ENCODE peak calls at places on chromosomes 7 and 10, in eight cellular contexts. One of them, this sample, is unnamed.

GRCh38 chr7:127708788-127709187 is 56.8 kb downstream of the SND1 start:
- DNase-seq in H1: peak
- DNase-seq in gastrocnemius medialis: peak
- DNase-seq in OCI-LY7: peak
- DNase-seq in PC-3: peak
- DNase-seq in adrenal gland: peak
- DNase-seq in fibroblast of lung: peak
- DNase-seq in left lung: peak
- DNase-seq in this sample: peak

GRCh38 chr10:48604408-48605263 is at the start of gene ARHGAP22:
- DNase-seq in gastrocnemius medialis: no peak
- DNase-seq in adrenal gland: no peak
- DNase-seq in left lung: peak
- DNase-seq in PC-3: peak
- DNase-seq in OCI-LY7: no peak
- DNase-seq in fibroblast of lung: peak
- DNase-seq in H1: peak
- DNase-seq in this sample: no peak

GRCh38 chr10:95506056-95506737 is 55.0 kb downstream of the SORBS1 start:
- DNase-seq in left lung: no peak
- DNase-seq in fibroblast of lung: no peak
- DNase-seq in adrenal gland: no peak
- DNase-seq in PC-3: no peak
- DNase-seq in OCI-LY7: no peak
- DNase-seq in H1: no peak
- DNase-seq in gastrocnemius medialis: no peak
- DNase-seq in this sample: no peak

GRCh38 chr7:105267244-105267643 is 121.5 kb downstream of the SRPK2 start:
- DNase-seq in gastrocnemius medialis: no peak
- DNase-seq in PC-3: no peak
- DNase-seq in fibroblast of lung: no peak
- DNase-seq in left lung: no peak
- DNase-seq in adrenal gland: no peak
- DNase-seq in H1: no peak
- DNase-seq in OCI-LY7: no peak
- DNase-seq in this sample: no peak

GRCh38 chr7:103307487-103308231 is 10.4 kb downstream of the PMPCB start:
- DNase-seq in H1: no peak
- DNase-seq in left lung: no peak
- DNase-seq in OCI-LY7: no peak
- DNase-seq in PC-3: peak
- DNase-seq in gastrocnemius medialis: no peak
- DNase-seq in adrenal gland: no peak
- DNase-seq in fibroblast of lung: no peak
- DNase-seq in this sample: no peak

GRCh38 chr7:76047305-76047810 is 442 bp downstream of the STYXL1 start:
- DNase-seq in left lung: no peak
- DNase-seq in H1: no peak
- DNase-seq in OCI-LY7: peak
- DNase-seq in adrenal gland: no peak
- DNase-seq in fibroblast of lung: peak
- DNase-seq in PC-3: no peak
- DNase-seq in gastrocnemius medialis: no peak
- DNase-seq in this sample: no peak

GRCh38 chr7:76356823-76357222 is 2.0 kb downstream of the YWHAG start:
- DNase-seq in adrenal gland: no peak
- DNase-seq in OCI-LY7: peak
- DNase-seq in H1: no peak
- DNase-seq in PC-3: peak
- DNase-seq in fibroblast of lung: no peak
- DNase-seq in gastrocnemius medialis: no peak
- DNase-seq in left lung: no peak
- DNase-seq in this sample: no peak

GRCh38 chr7:92135490-92135889 is 1.2 kb upstream of the CYP51A1 start:
- DNase-seq in PC-3: no peak
- DNase-seq in OCI-LY7: peak
- DNase-seq in fibroblast of lung: peak
- DNase-seq in adrenal gland: no peak
- DNase-seq in H1: no peak
- DNase-seq in left lung: no peak
- DNase-seq in gastrocnemius medialis: no peak
- DNase-seq in this sample: no peak

GRCh38 chr10:121566755-121567154 is 31.5 kb downstream of the FGFR2 start:
- DNase-seq in PC-3: no peak
- DNase-seq in gastrocnemius medialis: no peak
- DNase-seq in left lung: no peak
- DNase-seq in OCI-LY7: no peak
- DNase-seq in adrenal gland: no peak
- DNase-seq in H1: no peak
- DNase-seq in fibroblast of lung: no peak
- DNase-seq in this sample: no peak

GRCh38 chr7:78080811-78081210 is 282.2 kb downstream of the PHTF2 start:
- DNase-seq in OCI-LY7: no peak
- DNase-seq in left lung: no peak
- DNase-seq in adrenal gland: no peak
- DNase-seq in fibroblast of lung: no peak
- DNase-seq in PC-3: peak
- DNase-seq in gastrocnemius medialis: no peak
- DNase-seq in H1: no peak
- DNase-seq in this sample: no peak

GRCh38 chr10:93147281-93147680 is 73.6 kb downstream of the CYP26A1 start:
- DNase-seq in OCI-LY7: no peak
- DNase-seq in gastrocnemius medialis: no peak
- DNase-seq in fibroblast of lung: no peak
- DNase-seq in left lung: no peak
- DNase-seq in H1: no peak
- DNase-seq in PC-3: no peak
- DNase-seq in adrenal gland: no peak
- DNase-seq in this sample: no peak

GRCh38 chr10:119656760-119657159 is 5.6 kb downstream of the BAG3 start:
- DNase-seq in adrenal gland: no peak
- DNase-seq in PC-3: no peak
- DNase-seq in left lung: no peak
- DNase-seq in gastrocnemius medialis: no peak
- DNase-seq in H1: no peak
- DNase-seq in OCI-LY7: no peak
- DNase-seq in fibroblast of lung: no peak
- DNase-seq in this sample: no peak
- H3K27ac ChIP-seq in adrenal gland: peak
- H3K27ac ChIP-seq in PC-3: peak
- H3K27ac ChIP-seq in left lung: peak
- H3K27ac ChIP-seq in gastrocnemius medialis: peak
- H3K27ac ChIP-seq in H1: no peak
- H3K27ac ChIP-seq in OCI-LY7: no peak
- H3K27ac ChIP-seq in fibroblast of lung: peak
- H3K27ac ChIP-seq in this sample: peak

GRCh38 chr10:124153601-124153930 is 60.2 kb upstream of the CHST15 start:
- DNase-seq in H1: no peak
- DNase-seq in OCI-LY7: no peak
- DNase-seq in left lung: no peak
- DNase-seq in fibroblast of lung: no peak
- DNase-seq in gastrocnemius medialis: no peak
- DNase-seq in adrenal gland: no peak
- DNase-seq in PC-3: no peak
- DNase-seq in this sample: no peak
- H3K27ac ChIP-seq in H1: no peak
- H3K27ac ChIP-seq in OCI-LY7: peak
- H3K27ac ChIP-seq in left lung: no peak
- H3K27ac ChIP-seq in fibroblast of lung: peak
- H3K27ac ChIP-seq in gastrocnemius medialis: peak
- H3K27ac ChIP-seq in adrenal gland: no peak
- H3K27ac ChIP-seq in PC-3: peak
- H3K27ac ChIP-seq in this sample: no peak

DNA sequence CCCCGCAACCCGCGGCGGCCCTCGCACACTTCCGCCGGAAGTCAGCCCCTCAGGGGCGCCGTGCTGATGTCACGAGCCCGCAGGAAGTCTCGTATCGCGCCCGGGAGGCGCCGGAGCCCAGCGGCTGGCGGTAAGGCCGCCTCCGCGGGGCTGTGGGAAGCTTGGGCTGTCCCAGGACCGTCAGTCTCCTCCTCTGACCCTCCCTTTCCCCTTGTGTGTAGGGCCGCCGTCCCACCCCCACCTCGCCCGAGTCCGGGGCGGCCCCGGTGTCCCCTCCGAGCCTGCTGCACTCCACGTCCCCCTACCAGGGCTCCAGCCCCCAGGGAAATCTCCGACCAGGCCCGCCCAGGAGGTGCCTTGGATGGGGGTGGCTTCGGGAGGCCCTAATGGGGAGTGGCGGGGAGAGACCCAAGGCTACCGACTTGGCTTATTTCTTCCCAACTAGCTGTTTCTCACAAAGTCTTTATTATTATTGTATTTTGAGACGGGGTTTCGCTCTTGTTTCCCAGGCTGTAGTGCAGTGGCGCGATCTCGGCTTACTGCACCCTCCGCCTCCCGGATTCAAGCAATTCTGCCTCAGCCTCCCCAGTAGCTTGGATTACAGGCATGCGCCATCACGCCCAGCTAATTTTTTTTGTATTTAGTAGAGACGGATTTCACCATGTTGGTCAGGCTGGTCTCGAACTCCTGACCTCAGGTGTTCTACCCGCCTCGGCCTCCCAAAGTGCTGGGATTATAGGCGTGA is at the start of gene ZDHHC4:
- DNase-seq in left lung: peak
- DNase-seq in adrenal gland: peak
- DNase-seq in OCI-LY7: peak
- DNase-seq in fibroblast of lung: peak
- DNase-seq in PC-3: peak
- DNase-seq in gastrocnemius medialis: peak
- DNase-seq in H1: peak
- DNase-seq in this sample: peak
- H3K27ac ChIP-seq in left lung: peak
- H3K27ac ChIP-seq in adrenal gland: peak
- H3K27ac ChIP-seq in OCI-LY7: peak
- H3K27ac ChIP-seq in fibroblast of lung: peak
- H3K27ac ChIP-seq in PC-3: peak
- H3K27ac ChIP-seq in gastrocnemius medialis: peak
- H3K27ac ChIP-seq in H1: peak
- H3K27ac ChIP-seq in this sample: peak

DNA sequence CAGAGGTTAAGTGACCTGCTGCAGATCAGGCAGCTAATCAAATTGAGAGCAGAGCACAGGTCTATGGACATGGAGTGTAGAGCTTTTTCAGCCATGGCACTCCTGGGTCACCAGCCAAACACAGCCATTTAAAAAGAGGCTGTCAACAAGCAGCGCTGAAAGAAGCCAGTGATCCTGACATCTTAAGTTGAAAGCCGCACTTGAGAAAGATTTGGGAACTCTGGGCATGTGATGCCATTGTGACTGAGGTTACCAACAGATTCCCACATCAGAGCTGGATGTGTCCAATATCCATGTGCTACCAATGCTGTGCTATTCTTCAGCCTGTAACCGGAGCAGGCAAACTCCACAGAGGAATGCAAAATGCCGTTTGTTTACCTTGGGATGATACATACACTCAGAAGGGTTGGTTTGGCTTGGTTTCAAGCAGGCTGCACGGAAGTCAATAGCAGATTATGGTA is 56.2 kb upstream of the ABLIM1 start:
- DNase-seq in H1: no peak
- DNase-seq in OCI-LY7: no peak
- DNase-seq in left lung: no peak
- DNase-seq in gastrocnemius medialis: no peak
- DNase-seq in PC-3: peak
- DNase-seq in adrenal gland: no peak
- DNase-seq in fibroblast of lung: peak
- DNase-seq in this sample: no peak
- H3K27ac ChIP-seq in H1: no peak
- H3K27ac ChIP-seq in OCI-LY7: no peak
- H3K27ac ChIP-seq in left lung: peak
- H3K27ac ChIP-seq in gastrocnemius medialis: peak
- H3K27ac ChIP-seq in PC-3: peak
- H3K27ac ChIP-seq in adrenal gland: no peak
- H3K27ac ChIP-seq in fibroblast of lung: peak
- H3K27ac ChIP-seq in this sample: no peak

DNA sequence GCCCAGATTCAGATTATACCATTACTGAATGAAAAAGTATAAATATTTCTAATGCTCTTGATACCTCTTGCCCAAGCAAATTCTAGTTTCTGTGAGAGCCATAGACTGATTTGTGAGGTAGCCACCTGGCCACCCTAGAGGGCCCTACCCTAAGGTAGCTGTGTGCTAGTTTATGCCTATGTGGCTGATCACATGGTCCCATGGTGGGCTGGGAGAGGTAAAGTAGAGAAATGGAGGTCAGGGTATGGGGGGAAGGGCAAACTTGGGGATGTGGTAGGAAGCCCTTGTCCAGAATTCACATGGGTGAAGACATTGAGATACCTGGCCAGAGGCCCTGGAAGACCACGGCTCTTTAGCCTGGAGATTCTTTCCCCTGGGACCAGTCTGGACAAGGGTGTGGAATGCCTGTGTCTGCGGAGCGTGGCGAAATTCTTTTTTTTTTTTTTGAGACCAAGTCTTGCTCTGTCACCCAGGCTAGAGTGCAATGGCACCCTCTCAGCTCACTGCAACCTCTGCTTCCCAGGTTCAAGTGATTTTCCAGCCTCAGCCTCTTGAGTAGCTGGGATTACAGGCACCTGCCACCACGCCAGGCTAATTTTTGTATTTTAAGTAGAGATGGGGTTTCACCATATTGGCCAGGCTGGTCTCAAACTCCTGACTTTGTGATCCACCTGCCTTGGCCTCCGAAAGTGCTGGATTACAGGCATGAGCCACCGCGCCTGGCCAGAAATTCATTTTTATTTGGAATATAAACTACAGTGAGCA is 639.4 kb downstream of the ACTR3B start:
- DNase-seq in left lung: no peak
- DNase-seq in adrenal gland: no peak
- DNase-seq in PC-3: no peak
- DNase-seq in H1: no peak
- DNase-seq in gastrocnemius medialis: no peak
- DNase-seq in fibroblast of lung: no peak
- DNase-seq in OCI-LY7: no peak
- DNase-seq in this sample: no peak
- H3K27ac ChIP-seq in left lung: no peak
- H3K27ac ChIP-seq in adrenal gland: no peak
- H3K27ac ChIP-seq in PC-3: no peak
- H3K27ac ChIP-seq in H1: no peak
- H3K27ac ChIP-seq in gastrocnemius medialis: no peak
- H3K27ac ChIP-seq in fibroblast of lung: no peak
- H3K27ac ChIP-seq in OCI-LY7: no peak
- H3K27ac ChIP-seq in this sample: no peak